ENCODE peak calls at places on chromosomes 5 and 9, in four cellular contexts. Y is AG09309, A is neural progenitor cell, E is AG04449. R is an unnamed sample.

GRCh38 chr9:115167175-115167574 is 49.2 kb upstream of the TNC start:
- DNase-seq in Y (no peak), A (no peak), E (peak; percentile 55), R (peak; percentile 84)

GRCh38 chr5:10355071-10355889 is 1.8 kb downstream of the MARCHF6 start:
- DNase-seq in Y (no peak), A (no peak), E (peak; percentile 74), R (no peak)

GRCh38 chr5:16819522-16820167 is 116.4 kb downstream of the MYO10 start:
- DNase-seq in Y (peak; percentile 72), A (no peak), E (peak; percentile 72), R (no peak)

GRCh38 chr9:122464633-122465567 is 12.8 kb downstream of the OR1J1 start:
- DNase-seq in Y (peak; percentile 85), A (peak; percentile 73), E (peak; percentile 64), R (peak; percentile 61)

GRCh38 chr5:2905741-2906140 is 154.3 kb upstream of the IRX2 start:
- DNase-seq in Y (no peak), A (no peak), E (no peak), R (no peak)

GRCh38 chr9:95044731-95045508 is 272.6 kb downstream of the FANCC start:
- DNase-seq in Y (no peak), A (peak; percentile 91), E (no peak), R (no peak)

GRCh38 chr5:109956884-109957283 is 267.2 kb downstream of the MAN2A1 start:
- DNase-seq in Y (no peak), A (no peak), E (no peak), R (no peak)

GRCh38 chr9:36118706-36119105 is 17.8 kb upstream of the GLIPR2 start:
- DNase-seq in Y (no peak), A (no peak), E (no peak), R (no peak)

GRCh38 chr5:20601678-20602100 is 613.7 kb upstream of the CDH18 start:
- DNase-seq in Y (no peak), A (peak; percentile 25), E (no peak), R (peak; percentile 12)

GRCh38 chr9:20558609-20559016 is 63.7 kb downstream of the MLLT3 start:
- DNase-seq in Y (peak; percentile 83), A (peak; percentile 4), E (peak; percentile 84), R (no peak)

GRCh38 chr5:177455661-177456590 is 9.3 kb downstream of the PRR7 start:
- DNase-seq in Y (no peak), A (peak; percentile 96), E (no peak), R (peak; percentile 38)

GRCh38 chr9:8858250-8859161 is 1058.9 kb upstream of the DMAC1 start:
- DNase-seq in Y (no peak), A (peak; percentile 53), E (no peak), R (no peak)

GRCh38 chr9:27129221-27129620 is 20.2 kb downstream of the TEK start:
- DNase-seq in Y (no peak), A (no peak), E (no peak), R (no peak)

GRCh38 chr5:102927007-102927406 is 171.9 kb downstream of the PAM start:
- DNase-seq in Y (no peak), A (no peak), E (no peak), R (no peak)

GRCh38 chr9:78620303-78620702 is 323.4 kb downstream of the PSAT1 start:
- DNase-seq in Y (no peak), A (no peak), E (no peak), R (no peak)

GRCh38 chr9:6096821-6097220 is 81.4 kb upstream of the RANBP6 start:
- DNase-seq in Y (peak; percentile 45), A (no peak), E (no peak), R (peak; percentile 95)

GRCh38 chr5:151751091-151751490 is 7.3 kb downstream of the ATOX1 start:
- DNase-seq in Y (peak; percentile 65), A (no peak), E (no peak), R (no peak)

GRCh38 chr9:135907006-135907434 is 326 bp downstream of the CAMSAP1 start:
- DNase-seq in Y (no peak), A (peak; percentile 89), E (no peak), R (no peak)

GRCh38 chr5:175288048-175288621 is 155.8 kb downstream of the DRD1 start:
- DNase-seq in Y (peak; percentile 85), A (no peak), E (no peak), R (no peak)

GRCh38 chr9:100577776-100578448 is at the start of gene CAVIN4:
- DNase-seq in Y (no peak), A (no peak), E (no peak), R (no peak)

GRCh38 chr9:85077954-85078353 is 408.4 kb downstream of the NTRK2 start:
- DNase-seq in Y (no peak), A (peak; percentile 24), E (no peak), R (no peak)

GRCh38 chr9:811101-811531 is 30.4 kb upstream of the DMRT1 start:
- DNase-seq in Y (no peak), A (no peak), E (no peak), R (no peak)

GRCh38 chr5:39167141-39167972 is 52.0 kb downstream of the FYB1 start:
- DNase-seq in Y (no peak), A (no peak), E (no peak), R (no peak)

GRCh38 chr5:159053708-159054107 is 46.0 kb downstream of the EBF1 start:
- DNase-seq in Y (no peak), A (no peak), E (no peak), R (no peak)

GRCh38 chr5:62977641-62978040 is 399.0 kb downstream of the LRRC70 start:
- DNase-seq in Y (no peak), A (peak; percentile 29), E (no peak), R (no peak)

GRCh38 chr5:148808864-148809642 is 17.4 kb upstream of the ADRB2 start:
- DNase-seq in Y (no peak), A (no peak), E (no peak), R (no peak)

GRCh38 chr9:128459011-128459410 is 3.2 kb downstream of the ODF2 start:
- DNase-seq in Y (no peak), A (no peak), E (no peak), R (no peak)

GRCh38 chr9:96868709-96869108 is 14.4 kb upstream of the ZNF782 start:
- DNase-seq in Y (no peak), A (no peak), E (no peak), R (no peak)

GRCh38 chr9:106797299-106797698 is 65.7 kb upstream of the ZNF462 start:
- DNase-seq in Y (no peak), A (no peak), E (no peak), R (peak; percentile 89)

GRCh38 chr5:23071682-23072081 is 218.5 kb upstream of the CDH12 start:
- DNase-seq in Y (no peak), A (no peak), E (no peak), R (no peak)

GRCh38 chr5:72185717-72186388 is 78.6 kb downstream of the MAP1B start:
- DNase-seq in Y (no peak), A (no peak), E (no peak), R (no peak)

GRCh38 chr5:143226361-143226760 is 177.1 kb downstream of the NR3C1 start:
- DNase-seq in Y (no peak), A (no peak), E (no peak), R (no peak)

GRCh38 chr9:92463989-92464388 is 18.3 kb downstream of the ASPN start:
- DNase-seq in Y (peak; percentile 78), A (no peak), E (peak; percentile 91), R (peak; percentile 52)

GRCh38 chr5:170523129-170523497 is 19.3 kb downstream of the KCNIP1 start:
- DNase-seq in Y (no peak), A (no peak), E (no peak), R (no peak)

GRCh38 chr9:130220351-130220750 is 45.2 kb upstream of the HMCN2 start:
- DNase-seq in Y (no peak), A (peak; percentile 63), E (no peak), R (no peak)

GRCh38 chr5:11903614-11904269 is 504 bp downstream of the CTNND2 start:
- DNase-seq in Y (no peak), A (peak; percentile 90), E (no peak), R (no peak)

GRCh38 chr5:25119654-25120053 is 474.9 kb upstream of the CDH10 start:
- DNase-seq in Y (no peak), A (no peak), E (no peak), R (no peak)

GRCh38 chr9:110016340-110016739 is 191.6 kb downstream of the C9orf152 start:
- DNase-seq in Y (no peak), A (no peak), E (no peak), R (peak; percentile 61)

GRCh38 chr5:132734687-132735086 is 2.7 kb downstream of the KIF3A start:
- DNase-seq in Y (no peak), A (no peak), E (no peak), R (no peak)

GRCh38 chr5:132733499-132734148 is 3.7 kb downstream of the KIF3A start:
- DNase-seq in Y (no peak), A (no peak), E (no peak), R (no peak)

GRCh38 chr5:132737982-132738770 is 830 bp upstream of the KIF3A start:
- DNase-seq in Y (no peak), A (no peak), E (no peak), R (no peak)

GRCh38 chr5:132739232-132739631 is 1.9 kb upstream of the KIF3A start:
- DNase-seq in Y (no peak), A (no peak), E (no peak), R (no peak)

GRCh38 chr5:132736853-132737833 is at the start of gene KIF3A:
- DNase-seq in Y (peak; percentile 68), A (peak; percentile 100), E (peak; percentile 38), R (peak; percentile 61)
- TF ChIP-seq CTCF in Y (no peak), A (peak; percentile 14), E (no peak), R (no peak)

GRCh38 chr9:137298983-137299521 is 3.0 kb downstream of the NRARP start:
- DNase-seq in Y (no peak), A (peak; percentile 74), E (no peak), R (no peak)
- H3K4me3 ChIP-seq in Y (no peak overlapping the region), A (peak overlapping the region; percentile 83), E (no peak overlapping the region), R (no peak overlapping the region)

DNA sequence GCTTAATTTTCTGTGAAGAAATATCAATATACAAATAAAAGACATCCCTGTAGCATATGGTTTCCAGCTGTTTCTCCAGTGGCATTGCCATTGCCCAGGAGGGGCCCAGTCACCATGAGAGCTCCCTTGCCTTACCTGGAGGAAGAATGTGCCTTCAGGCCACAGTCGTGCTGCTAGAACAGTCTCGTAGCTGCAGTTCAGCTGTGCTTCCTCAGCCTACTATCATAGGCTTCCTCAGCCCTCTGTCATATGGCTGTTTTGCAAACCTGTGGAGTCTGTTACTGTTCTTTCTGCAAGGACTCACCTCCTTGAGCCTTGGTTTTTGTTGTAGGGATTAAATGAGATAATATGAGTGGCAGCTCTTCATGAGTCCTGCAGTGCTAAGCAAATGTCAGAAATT is 67.6 kb downstream of the RCL1 start:
- DNase-seq in Y (no peak), A (no peak), E (no peak), R (no peak)
- TF ChIP-seq CTCF in Y (no peak), A (no peak), E (no peak), R (no peak)

DNA sequence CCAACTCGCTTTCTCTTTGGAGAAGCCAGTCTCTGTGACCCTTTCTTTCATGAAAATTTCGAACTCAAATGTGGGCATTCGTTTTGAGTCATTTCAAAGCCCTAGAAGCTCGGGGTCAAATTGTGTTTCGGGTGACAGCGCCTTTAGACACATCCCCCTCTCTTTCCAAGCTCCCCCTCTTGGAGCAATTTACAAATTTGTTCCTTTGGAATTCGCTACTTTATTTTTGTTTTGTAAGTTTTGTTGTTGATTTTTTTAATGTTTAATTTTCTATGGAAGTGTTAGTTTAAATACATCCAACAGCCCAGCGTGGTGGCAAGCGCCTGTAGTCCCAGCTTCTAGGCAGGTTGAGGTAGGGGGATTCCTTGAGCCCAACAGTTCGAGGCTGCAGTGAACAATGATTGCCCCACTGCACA is 4.6 kb upstream of the BARX1 start:
- DNase-seq in Y (no peak), A (no peak), E (no peak), R (no peak)
- H3K4me3 ChIP-seq in Y (no peak overlapping the region), A (no peak overlapping the region), E (no peak overlapping the region), R (no peak overlapping the region)

GRCh38 chr5:139268364-139269202 is 25.0 kb upstream of the MATR3 start:
- DNase-seq in Y (no peak), A (peak; percentile 27), E (no peak), R (no peak)
- TF ChIP-seq CTCF in Y (no peak), A (peak; percentile 13), E (no peak), R (no peak)